ENCODE peak calls at places on chromosomes 4 and X, in seven cellular contexts. P is tibial nerve, I is transverse colon, W is right lobe of liver, Q is gastrocnemius medialis, H is stomach, Z is K562. O is an unnamed sample.
A peak's percentile ranks its signal among the peaks of the same experiment; 100 is the strongest.

GRCh38 chr4:145824469-145824868 is 114.2 kb downstream of the ZNF827 start:
- DNase-seq in W (no peak), I (no peak), Z (no peak), H (no peak), Q (no peak), P (no peak), O (no peak)

GRCh38 chr4:185470503-185471195 is 884 bp downstream of the CCDC110 start:
- DNase-seq in P (peak; percentile 28), I (peak; percentile 73), W (peak; percentile 87), H (peak; percentile 76), Z (peak; percentile 38), Q (peak; percentile 84), O (peak; percentile 73)

GRCh38 chr4:159070742-159071141 is 32.1 kb upstream of the RAPGEF2 start:
- DNase-seq in Q (no peak), P (peak; percentile 29), Z (no peak), W (no peak), H (no peak), I (no peak), O (no peak)

GRCh38 chr4:167014944-167015343 is 219.3 kb downstream of the SPOCK3 start:
- DNase-seq in Q (no peak), W (no peak), H (no peak), P (no peak), Z (no peak), I (no peak), O (no peak)

GRCh38 chr4:168848977-168849687 is 160.9 kb downstream of the CBR4 start:
- DNase-seq in P (no peak), I (no peak), W (no peak), Q (no peak), H (no peak), Z (no peak), O (no peak)

GRCh38 chrX:84469226-84469625 is 33.0 kb downstream of the HDX start:
- DNase-seq in I (no peak), Q (no peak), W (no peak), H (no peak), Z (no peak), P (no peak), O (no peak)

GRCh38 chr4:98728433-98728832 is 70.0 kb upstream of the TSPAN5 start:
- DNase-seq in P (no peak), Z (peak; percentile 69), Q (no peak), H (no peak), W (no peak), I (no peak), O (peak; percentile 24)

GRCh38 chr4:113540859-113541258 is 220.7 kb downstream of the CAMK2D start:
- DNase-seq in Q (no peak), H (no peak), Z (no peak), W (no peak), P (no peak), I (no peak), O (no peak)

GRCh38 chr4:140238353-140239041 is 84.5 kb upstream of the MAML3 start:
- DNase-seq in H (peak; percentile 85), I (peak; percentile 84), Z (peak; percentile 12), W (peak; percentile 95), P (peak; percentile 84), Q (peak; percentile 90), O (peak; percentile 89)

GRCh38 chr4:19583827-19584569 is 667.7 kb upstream of the SLIT2 start:
- DNase-seq in H (no peak), Q (no peak), P (no peak), I (no peak), Z (no peak), W (no peak), O (no peak)

GRCh38 chr4:163755013-163755412 is 260.5 kb downstream of the TMA16 start:
- DNase-seq in Q (no peak), W (no peak), H (no peak), I (no peak), P (no peak), Z (no peak), O (no peak)

GRCh38 chr4:30875659-30876269 is 155.6 kb downstream of the PCDH7 start:
- DNase-seq in Z (no peak), P (no peak), I (no peak), Q (no peak), H (no peak), W (no peak), O (no peak)

GRCh38 chr4:67725132-67725531 is 24.2 kb upstream of the UBA6 start:
- DNase-seq in P (no peak), Z (no peak), Q (no peak), W (no peak), H (no peak), I (no peak), O (no peak)

GRCh38 chr4:79653871-79654270 is 245.8 kb upstream of the GK2 start:
- DNase-seq in P (no peak), H (no peak), Z (no peak), Q (no peak), I (no peak), W (no peak), O (no peak)

GRCh38 chr4:3484057-3484973 is 21.2 kb downstream of the DOK7 start:
- DNase-seq in I (peak; percentile 44), P (no peak), Q (peak; percentile 98), Z (no peak), H (peak; percentile 81), W (no peak), O (no peak)

GRCh38 chr4:98706200-98706813 is 47.9 kb upstream of the TSPAN5 start:
- DNase-seq in Q (no peak), I (no peak), W (no peak), H (no peak), P (no peak), Z (no peak), O (no peak)

GRCh38 chr4:41458689-41459088 is 79.3 kb upstream of the LIMCH1 start:
- DNase-seq in Z (no peak), P (no peak), H (no peak), I (no peak), Q (no peak), W (no peak), O (no peak)

GRCh38 chr4:26099967-26100366 is 185.9 kb downstream of the SMIM20 start:
- DNase-seq in I (no peak), Q (no peak), W (no peak), P (no peak), Z (no peak), H (no peak), O (no peak)

GRCh38 chrX:104662694-104663093 is 96.7 kb downstream of the IL1RAPL2 start:
- DNase-seq in Q (no peak), H (no peak), Z (no peak), W (no peak), I (no peak), P (no peak), O (no peak)
- TF ChIP-seq POLR2A in Q (no peak), H (no peak), Z (no peak), W (no peak), I (no peak), P (no peak), O (no peak)

DNA sequence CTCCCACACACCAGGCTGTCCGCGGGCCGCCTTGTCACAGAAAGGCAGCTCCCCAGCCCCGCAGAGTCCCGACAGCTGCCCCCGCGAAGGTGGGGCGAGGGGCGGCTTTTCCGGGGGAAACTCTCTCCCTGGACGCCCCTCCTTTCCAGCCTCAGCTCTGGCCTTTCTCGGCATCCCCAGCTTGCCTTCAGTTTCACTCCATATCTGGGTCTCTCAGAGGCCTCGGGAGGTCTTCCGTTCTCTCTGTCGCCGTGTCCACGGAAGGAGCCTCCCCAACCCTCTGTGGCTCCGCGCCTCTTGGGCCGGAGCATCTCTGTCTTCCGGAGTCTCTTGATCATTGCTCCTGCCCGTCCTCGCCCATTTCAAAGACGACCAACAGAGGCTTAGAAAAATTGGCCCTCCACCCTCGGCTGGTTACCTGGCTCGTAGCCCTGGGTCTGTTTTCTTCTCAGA is 6.1 kb upstream of the MSX1 start:
- DNase-seq in I (no peak), W (no peak), Q (no peak), H (no peak), P (no peak), Z (no peak), O (no peak)
- H3K27ac ChIP-seq in I (no peak overlapping the region), W (no peak overlapping the region), Q (no peak overlapping the region), H (no peak overlapping the region), P (peak overlapping the region; percentile 44), Z (no peak overlapping the region), O (no peak overlapping the region)

GRCh38 chr4:10456270-10457254 is 664 bp downstream of the ZNF518B start:
- DNase-seq in H (peak; percentile 50), W (peak; percentile 73), P (no peak), Q (peak; percentile 20), I (peak; percentile 52), Z (peak; percentile 66), O (peak; percentile 55)

GRCh38 chr4:10458190-10458589 is 964 bp upstream of the ZNF518B start:
- DNase-seq in Q (no peak), Z (peak; percentile 71), P (no peak), W (no peak), I (no peak), H (no peak), O (no peak)

GRCh38 chr4:10459305-10459704 is 2.1 kb upstream of the ZNF518B start:
- DNase-seq in W (no peak), I (no peak), Q (no peak), P (no peak), Z (peak; percentile 57), H (no peak), O (no peak)

GRCh38 chr4:10455133-10455532 is 2.1 kb downstream of the ZNF518B start:
- DNase-seq in Q (no peak), P (no peak), I (no peak), H (no peak), Z (no peak), W (no peak), O (no peak)

GRCh38 chr4:10457255-10457801 is at the start of gene ZNF518B:
- DNase-seq in I (peak; percentile 69), H (peak; percentile 67), Q (peak; percentile 28), Z (peak; percentile 87), P (peak; percentile 17), W (peak; percentile 78), O (peak; percentile 56)
- TF ChIP-seq POLR2A in I (no peak), H (no peak), Q (peak; percentile 51), Z (peak; percentile 53), P (no peak), W (peak; percentile 26), O (no peak)

GRCh38 chr4:10442976-10443375 is 14.2 kb downstream of the ZNF518B start:
- DNase-seq in Z (peak; percentile 37), Q (no peak), P (no peak), H (no peak), I (no peak), W (no peak), O (no peak)
- H3K27ac ChIP-seq in Z (peak overlapping the region; percentile 7), Q (no peak overlapping the region), P (no peak overlapping the region), H (no peak overlapping the region), I (no peak overlapping the region), W (no peak overlapping the region), O (no peak overlapping the region)

GRCh38 chrX:20641954-20642353 is 375.2 kb upstream of the RPS6KA3 start:
- DNase-seq in P (no peak), Z (no peak), H (no peak), W (no peak), I (no peak), Q (no peak), O (no peak)

GRCh38 chrX:20637351-20637750 is 370.6 kb upstream of the RPS6KA3 start:
- DNase-seq in Q (no peak), Z (no peak), H (no peak), P (no peak), W (no peak), I (no peak), O (no peak)

DNA sequence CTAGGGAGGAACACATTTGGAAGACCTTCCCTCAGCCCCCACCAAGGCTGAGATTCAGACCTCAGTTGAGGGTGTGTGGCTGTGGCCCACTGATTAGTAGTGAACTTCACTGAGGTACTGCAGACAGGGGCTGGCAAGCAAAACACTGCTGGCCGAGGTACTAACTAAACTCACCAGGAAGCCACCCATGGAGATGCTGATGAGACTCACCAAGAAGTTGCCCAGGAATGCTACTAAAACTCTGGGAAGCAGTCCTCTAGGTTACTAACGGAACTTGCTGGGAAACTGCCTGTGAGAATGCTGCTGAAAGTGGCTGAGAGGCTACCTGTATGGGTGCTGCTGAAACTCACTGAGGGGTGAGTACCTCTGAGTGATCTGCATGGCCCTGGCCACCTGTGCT is 372.4 kb upstream of the RPS6KA3 start:
- DNase-seq in P (no peak), Q (no peak), I (no peak), Z (no peak), W (no peak), H (no peak), O (no peak)
- TF ChIP-seq POLR2A in P (no peak), Q (no peak), I (no peak), Z (no peak), W (no peak), H (no peak), O (no peak)